ENCODE peak calls at places on chromosomes 1 and 21, in four cellular contexts. Z is GM23338, X is A549, B is fibroblast of pulmonary artery. G is an unnamed sample.

GRCh38 chr1:66436378-66437135 is 97.4 kb upstream of the SGIP1 start:
- DNase-seq in Z (peak; percentile 43), X (peak; percentile 5), B (peak; percentile 69), G (peak; percentile 89)

GRCh38 chr1:185228979-185229378 is 72.0 kb downstream of the SWT1 start:
- DNase-seq in Z (no peak), X (no peak), B (no peak), G (no peak)

GRCh38 chr1:55446351-55446750 is 231.2 kb upstream of the USP24 start:
- DNase-seq in Z (no peak), X (no peak), B (no peak), G (peak; percentile 56)

GRCh38 chr1:147757015-147757990 is 3.1 kb downstream of the GJA5 start:
- DNase-seq in Z (no peak), X (no peak), B (peak; percentile 42), G (no peak)

GRCh38 chr1:48661726-48662483 is 114.8 kb downstream of the BEND5 start:
- DNase-seq in Z (no peak), X (no peak), B (no peak), G (peak; percentile 41)

GRCh38 chr1:110773813-110774212 is 99.1 kb upstream of the KCNA3 start:
- DNase-seq in Z (no peak), X (no peak), B (no peak), G (no peak)

GRCh38 chr1:1440941-1441888 is 5.7 kb downstream of the VWA1 start:
- DNase-seq in Z (peak; percentile 75), X (peak; percentile 71), B (peak; percentile 45), G (peak; percentile 44)

GRCh38 chr1:241985787-241986186 is 13.1 kb downstream of the MAP1LC3C start:
- DNase-seq in Z (peak; percentile 83), X (peak; percentile 76), B (peak; percentile 45), G (peak; percentile 46)

GRCh38 chr1:216210081-216210480 is 213.2 kb downstream of the USH2A start:
- DNase-seq in Z (no peak), X (no peak), B (peak; percentile 13), G (peak; percentile 56)

GRCh38 chr1:226604846-226605572 is 56.4 kb downstream of the STUM start:
- DNase-seq in Z (no peak), X (no peak), B (no peak), G (no peak)

GRCh38 chr1:45325816-45326506 is 734 bp upstream of the HPDL start:
- DNase-seq in Z (no peak), X (no peak), B (peak; percentile 17), G (no peak)

GRCh38 chr21:45404726-45405270 is at the start of gene COL18A1:
- DNase-seq in Z (peak; percentile 77), X (peak; percentile 47), B (peak; percentile 56), G (peak; percentile 58)

GRCh38 chr1:244388961-244389360 is 62.7 kb downstream of the ADSS2 start:
- DNase-seq in Z (no peak), X (no peak), B (no peak), G (no peak)
- H3K4me3 ChIP-seq in Z (no peak overlapping the region), X (no peak overlapping the region), B (no peak overlapping the region), G (peak overlapping the region; percentile 32)

GRCh38 chr1:177137814-177138213 is 26.7 kb downstream of the ASTN1 start:
- DNase-seq in Z (peak; percentile 56), X (no peak), B (no peak), G (no peak)
- H3K4me3 ChIP-seq in Z (no peak overlapping the region), X (no peak overlapping the region), B (no peak overlapping the region), G (no peak overlapping the region)

DNA sequence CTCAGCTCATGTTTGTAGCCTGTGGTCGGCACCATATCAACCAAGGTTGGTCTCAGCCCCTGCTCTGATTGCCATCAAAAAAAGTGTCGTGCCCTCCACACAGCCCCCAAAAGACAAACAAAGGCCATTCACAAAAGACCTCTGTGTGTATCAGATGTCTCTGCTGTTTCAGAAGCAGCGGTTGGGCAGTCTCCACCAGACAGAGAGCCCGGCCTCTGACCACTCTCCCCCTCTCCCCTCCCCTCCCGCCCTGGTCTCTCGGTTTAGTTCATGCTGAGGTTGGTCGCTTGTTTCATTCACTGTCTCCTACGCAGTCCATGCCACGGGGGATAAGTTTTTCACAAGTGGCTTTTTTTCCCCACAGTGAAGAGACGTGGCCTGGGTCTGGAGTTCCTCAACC is 27.1 kb downstream of the ACTA1 start:
- DNase-seq in Z (peak; percentile 64), X (no peak), B (no peak), G (no peak)
- H3K4me3 ChIP-seq in Z (peak overlapping the region; percentile 83), X (no peak overlapping the region), B (no peak overlapping the region), G (no peak overlapping the region)

GRCh38 chr1:19664453-19665043 is at the start of gene HTR6:
- DNase-seq in Z (no peak), X (no peak), B (no peak), G (no peak)
- H3K4me3 ChIP-seq in Z (peak within 1 kb of the TSS; percentile 63), X (peak within 1 kb of the TSS; percentile 67), B (no peak within 1 kb of the TSS), G (no peak within 1 kb of the TSS)

GRCh38 chr21:33158654-33159053 is 71.1 kb upstream of the IFNAR2 start:
- DNase-seq in Z (no peak), X (no peak), B (no peak), G (no peak)
- H3K4me3 ChIP-seq in Z (no peak overlapping the region), X (no peak overlapping the region), B (no peak overlapping the region), G (no peak overlapping the region)

GRCh38 chr1:41153750-41154274 is 88.3 kb downstream of the SCMH1 start:
- DNase-seq in Z (no peak), X (no peak), B (no peak), G (no peak)
- H3K4me3 ChIP-seq in Z (no peak overlapping the region), X (no peak overlapping the region), B (no peak overlapping the region), G (no peak overlapping the region)

GRCh38 chr1:12063141-12064072 is at the start of gene TNFRSF8:
- DNase-seq in Z (peak; percentile 85), X (no peak), B (peak; percentile 31), G (no peak)

GRCh38 chr1:12069616-12070244 is 6.6 kb downstream of the TNFRSF8 start:
- DNase-seq in Z (no peak), X (no peak), B (no peak), G (no peak)

GRCh38 chr1:12064073-12064969 is 1.2 kb downstream of the TNFRSF8 start:
- DNase-seq in Z (no peak), X (no peak), B (no peak), G (no peak)

GRCh38 chr1:12067900-12068821 is 5.1 kb downstream of the TNFRSF8 start:
- DNase-seq in Z (peak; percentile 81), X (no peak), B (peak; percentile 78), G (no peak)

DNA sequence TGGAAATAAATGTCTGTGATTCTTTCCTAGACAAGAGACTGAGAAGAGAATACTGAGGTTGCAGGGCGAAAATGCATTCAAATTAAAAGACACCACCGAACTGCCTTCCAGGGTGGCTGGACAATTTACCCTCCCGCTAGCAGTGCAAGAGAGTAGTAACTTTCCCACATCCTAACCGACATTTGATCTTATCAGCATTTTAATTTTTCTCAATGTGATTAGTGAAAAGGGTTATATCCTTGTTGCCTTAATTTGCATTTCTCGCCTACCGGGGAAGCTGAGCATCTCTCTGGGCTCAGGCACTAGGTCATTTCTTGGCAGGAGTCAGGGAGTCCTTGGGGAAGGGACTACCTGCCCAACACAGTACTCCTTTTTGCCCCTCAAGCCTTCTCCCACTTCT is 2.8 kb downstream of the TNFRSF8 start:
- DNase-seq in Z (no peak), X (no peak), B (no peak), G (no peak)
- H3K4me3 ChIP-seq in Z (no peak overlapping the region), X (no peak overlapping the region), B (no peak overlapping the region), G (no peak overlapping the region)